ENCODE peak calls at places on chromosome 3, in eight cellular contexts. V, Q, H, R, P, M, C and A are unnamed samples.
A peak's percentile ranks its signal among the peaks of the same experiment; 100 is the strongest.

GRCh38 chr3:45479627-45480026 is 91.3 kb downstream of the LARS2 start:
- DNase-seq in R (no peak), Q (no peak), M (peak; percentile 89), C (peak; percentile 86), P (no peak), H (no peak), V (no peak), A (no peak)

GRCh38 chr3:30290479-30290878 is 315.9 kb upstream of the TGFBR2 start:
- DNase-seq in Q (no peak), P (no peak), V (no peak), R (no peak), M (no peak), H (no peak), C (no peak), A (no peak)

GRCh38 chr3:69872783-69873378 is 126.7 kb upstream of the SAMMSON start:
- DNase-seq in Q (no peak), R (no peak), C (peak; percentile 6), P (no peak), H (no peak), V (no peak), M (no peak), A (no peak)

GRCh38 chr3:34077796-34078195 is 279.4 kb downstream of the PDCD6IP start:
- DNase-seq in V (no peak), C (no peak), H (no peak), M (no peak), P (no peak), Q (no peak), R (no peak), A (no peak)

GRCh38 chr3:101518421-101518871 is 5.4 kb upstream of the SENP7 start:
- DNase-seq in M (no peak), C (no peak), V (peak; percentile 73), Q (no peak), H (peak; percentile 6), R (no peak), P (no peak), A (peak; percentile 38)

GRCh38 chr3:65604863-65605526 is 433.7 kb downstream of the MAGI1 start:
- DNase-seq in V (no peak), P (no peak), M (peak; percentile 89), R (no peak), H (no peak), C (peak; percentile 70), Q (no peak), A (no peak)

GRCh38 chr3:187015903-187016638 is 85.7 kb downstream of the ST6GAL1 start:
- DNase-seq in R (no peak), V (no peak), M (no peak), Q (no peak), P (no peak), H (no peak), C (no peak), A (peak; percentile 82)

GRCh38 chr3:158731938-158732855 is at the start of gene RARRES1:
- DNase-seq in H (peak; percentile 60), M (peak; percentile 39), P (peak; percentile 64), R (peak; percentile 82), C (peak; percentile 72), V (peak; percentile 86), Q (peak; percentile 56), A (no peak)

GRCh38 chr3:83003917-83004316 is 1242.5 kb upstream of the GBE1 start:
- DNase-seq in R (no peak), P (no peak), M (no peak), H (no peak), V (no peak), C (no peak), Q (no peak), A (peak; percentile 71)

GRCh38 chr3:128874481-128875180 is 4.8 kb upstream of the ACAD9 start:
- DNase-seq in C (no peak), Q (no peak), H (no peak), M (no peak), R (no peak), V (no peak), P (no peak), A (no peak)

GRCh38 chr3:63047068-63047467 is 171.9 kb upstream of the CADPS start:
- DNase-seq in R (no peak), V (no peak), H (no peak), C (no peak), M (no peak), Q (no peak), P (no peak), A (peak; percentile 53)

GRCh38 chr3:188956839-188957489 is 214.8 kb upstream of the TPRG1 start:
- DNase-seq in Q (no peak), V (peak; percentile 36), R (no peak), P (no peak), M (peak; percentile 71), C (peak; percentile 87), H (peak; percentile 35), A (peak; percentile 74)

GRCh38 chr3:155079795-155080546 is at the start of gene MME:
- DNase-seq in H (no peak), R (peak; percentile 25), P (peak; percentile 82), C (peak; percentile 72), M (peak; percentile 80), V (no peak), Q (no peak), A (peak; percentile 78)

GRCh38 chr3:140117111-140117526 is 182.1 kb downstream of the CLSTN2 start:
- DNase-seq in C (no peak), R (no peak), V (no peak), H (no peak), M (no peak), Q (no peak), P (no peak), A (no peak)

DNA sequence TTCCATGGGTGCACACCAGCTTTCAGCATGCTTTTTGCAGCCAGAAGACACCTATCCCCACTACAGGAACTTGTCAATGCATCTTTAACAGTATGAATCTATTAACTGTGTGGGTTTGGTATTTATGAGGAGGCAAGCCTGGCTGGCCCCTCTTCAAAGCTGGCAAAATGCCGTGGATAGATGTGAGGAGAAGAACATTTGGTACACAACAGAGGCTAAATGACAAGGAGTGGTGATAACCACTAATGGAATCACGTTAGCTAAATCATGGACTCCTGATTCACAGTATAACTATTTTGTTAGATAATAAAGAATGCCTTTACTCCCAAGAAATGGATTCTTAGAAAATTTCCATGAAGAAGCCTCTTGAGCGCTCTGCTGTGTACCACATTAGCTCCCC is 187.2 kb downstream of the CLSTN2 start:
- DNase-seq in R (no peak), C (no peak), H (no peak), V (no peak), Q (no peak), M (no peak), P (no peak), A (no peak)
- TF ChIP-seq CTCF in R (no peak), C (no peak), H (no peak), V (no peak), Q (no peak), M (no peak), P (no peak), A (no peak)

GRCh38 chr3:71754610-71755253 is 1.1 kb downstream of the GPR27 start:
- DNase-seq in M (no peak), C (no peak), P (peak; percentile 29), H (no peak), Q (no peak), R (peak; percentile 33), V (no peak), A (no peak)

GRCh38 chr3:71752911-71753715 is 542 bp upstream of the GPR27 start:
- DNase-seq in R (peak; percentile 22), V (no peak), C (no peak), H (no peak), M (no peak), Q (no peak), P (peak; percentile 45), A (no peak)

GRCh38 chr3:71759401-71759800 is 5.7 kb downstream of the GPR27 start:
- DNase-seq in V (no peak), C (no peak), M (no peak), R (no peak), H (no peak), Q (no peak), P (no peak), A (no peak)

GRCh38 chr3:71751602-71752001 is 2.1 kb upstream of the GPR27 start:
- DNase-seq in H (no peak), Q (no peak), M (no peak), C (no peak), R (no peak), V (no peak), P (no peak), A (no peak)

GRCh38 chr3:71753716-71754609 is at the start of gene GPR27:
- DNase-seq in C (peak; percentile 3), R (peak; percentile 34), Q (peak; percentile 16), H (peak; percentile 7), V (peak; percentile 49), P (peak; percentile 30), M (peak; percentile 29), A (no peak)
- TF ChIP-seq CTCF in C (no peak), R (no peak), Q (no peak), H (no peak), V (no peak), P (no peak), M (no peak), A (no peak)

GRCh38 chr3:21544076-21544462 is 206.9 kb downstream of the ZNF385D start:
- DNase-seq in Q (no peak), V (no peak), M (peak; percentile 76), C (peak; percentile 15), P (no peak), H (no peak), R (no peak), A (no peak)
- TF ChIP-seq CTCF in Q (no peak), V (no peak), M (no peak), C (no peak), P (no peak), H (no peak), R (no peak), A (no peak)

GRCh38 chr3:185465471-185465870 is 33.4 kb downstream of the TMEM41A start:
- DNase-seq in M (no peak), Q (no peak), V (no peak), P (no peak), R (no peak), H (no peak), C (no peak), A (no peak)

GRCh38 chr3:185457376-185457775 is 41.5 kb downstream of the TMEM41A start:
- DNase-seq in R (no peak), Q (no peak), H (no peak), C (no peak), M (no peak), P (no peak), V (no peak), A (no peak)

GRCh38 chr3:185460283-185460682 is 38.6 kb downstream of the TMEM41A start:
- DNase-seq in C (no peak), R (no peak), V (no peak), H (no peak), M (no peak), Q (no peak), P (no peak), A (no peak)

GRCh38 chr3:185455860-185456259 is 43.0 kb downstream of the TMEM41A start:
- DNase-seq in M (no peak), Q (no peak), H (no peak), R (no peak), V (no peak), P (no peak), C (no peak), A (no peak)

DNA sequence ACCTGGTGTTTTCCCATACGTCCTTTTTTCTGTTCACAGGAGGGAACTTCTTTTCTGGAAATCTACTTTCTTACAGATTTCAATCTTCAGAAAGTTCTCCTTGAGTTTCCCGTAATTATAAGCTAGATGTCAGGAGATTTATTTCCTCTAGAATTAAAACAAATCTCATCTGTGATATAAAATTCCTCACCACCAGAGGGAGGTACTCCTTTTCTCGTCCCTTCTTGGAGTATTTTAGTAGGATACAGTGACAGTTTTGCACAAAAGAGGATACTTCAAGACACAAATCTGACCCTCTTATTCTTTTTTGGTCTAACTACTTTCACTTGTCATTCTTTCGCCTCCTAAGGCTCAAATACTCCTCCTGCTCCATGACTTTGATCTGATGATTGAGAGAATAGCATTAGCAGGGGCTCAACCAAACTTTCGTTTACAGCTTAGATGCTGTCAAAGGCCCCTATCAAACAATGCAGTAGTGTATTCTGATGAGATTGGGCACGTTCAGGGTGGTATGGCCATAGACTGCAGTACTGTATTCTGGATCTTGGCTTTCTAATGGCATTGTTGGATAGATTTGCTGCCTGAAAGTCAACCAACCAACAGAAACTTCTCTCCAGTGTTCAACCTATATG is 38.0 kb downstream of the TMEM41A start:
- DNase-seq in Q (no peak), C (peak; percentile 39), M (peak; percentile 16), P (no peak), R (no peak), V (peak; percentile 9), H (peak; percentile 21), A (peak; percentile 7)
- TF ChIP-seq CTCF in Q (no peak), C (peak; percentile 40), M (peak; percentile 48), P (no peak), R (peak; percentile 44), V (no peak), H (peak; percentile 50), A (peak; percentile 66)